ENCODE peak calls at places on chromosomes 3 and 15, in nine cellular contexts. B is GM23338, J is ovary, P is astrocyte, C is psoas muscle, K is adrenal gland, M is NCI-H1092 treated with DMSO at 0.1 percent for 48 hours, A is body of pancreas, X is HS-5. N is an unnamed sample.

GRCh38 chr15:98231696-98232440 is 271.4 kb downstream of the ARRDC4 start:
- DNase-seq in B (no peak), J (no peak), P (no peak), C (no peak), K (no peak), M (no peak), A (no peak), X (peak), N (no peak)

GRCh38 chr15:53693729-53694533 is 65.5 kb downstream of the WDR72 start:
- DNase-seq in B (no peak), J (peak), P (peak), C (no peak), K (peak), M (peak), A (peak), X (no peak), N (no peak)

GRCh38 chr3:128548011-128548410 is 55.0 kb upstream of the GATA2 start:
- DNase-seq in B (no peak), J (no peak), P (no peak), C (no peak), K (no peak), M (no peak), A (no peak), X (no peak), N (peak)

GRCh38 chr3:40309925-40310635 is 573 bp downstream of the EIF1B start:
- DNase-seq in B (peak), J (peak), P (peak), C (peak), K (peak), M (peak), A (peak), X (no peak), N (peak)

GRCh38 chr3:79973917-79974595 is 206.3 kb upstream of the ROBO1 start:
- DNase-seq in B (no peak), J (no peak), P (peak), C (no peak), K (no peak), M (no peak), A (no peak), X (no peak), N (no peak)

GRCh38 chr15:40603935-40604334 is 9.9 kb downstream of the KNL1 start:
- DNase-seq in B (no peak), J (no peak), P (no peak), C (no peak), K (no peak), M (no peak), A (no peak), X (no peak), N (no peak)

GRCh38 chr3:78519281-78519680 is 1248.5 kb downstream of the ROBO1 start:
- DNase-seq in B (no peak), J (no peak), P (peak), C (no peak), K (peak), M (no peak), A (no peak), X (no peak), N (no peak)

GRCh38 chr3:71430941-71431552 is 152.5 kb downstream of the FOXP1 start:
- DNase-seq in B (no peak), J (no peak), P (peak), C (no peak), K (no peak), M (no peak), A (no peak), X (no peak), N (no peak)

GRCh38 chr3:53046171-53047170 is 598 bp upstream of the SFMBT1 start:
- DNase-seq in B (peak), J (peak), P (no peak), C (peak), K (peak), M (peak), A (peak), X (peak), N (peak)

GRCh38 chr3:38646630-38647029 is 2.9 kb downstream of the SCN5A start:
- DNase-seq in B (peak), J (no peak), P (no peak), C (no peak), K (no peak), M (no peak), A (no peak), X (no peak), N (peak)

GRCh38 chr3:44529927-44530326 is 25.1 kb upstream of the ZKSCAN7 start:
- DNase-seq in B (peak), J (no peak), P (no peak), C (no peak), K (no peak), M (no peak), A (no peak), X (no peak), N (no peak)

GRCh38 chr15:62491642-62492041 is 326.6 kb upstream of the C2CD4B start:
- DNase-seq in B (no peak), J (no peak), P (peak), C (no peak), K (no peak), M (no peak), A (no peak), X (no peak), N (no peak)

GRCh38 chr15:63156708-63157065 is 590 bp downstream of the RPS27L start:
- DNase-seq in B (peak), J (no peak), P (peak), C (no peak), K (peak), M (peak), A (peak), X (no peak), N (peak)

GRCh38 chr3:145817870-145818483 is 343.0 kb downstream of the PLOD2 start:
- DNase-seq in B (no peak), J (no peak), P (no peak), C (no peak), K (no peak), M (no peak), A (no peak), X (no peak), N (no peak)

GRCh38 chr3:101530213-101531047 is 17.4 kb upstream of the SENP7 start:
- DNase-seq in B (peak), J (no peak), P (no peak), C (no peak), K (no peak), M (no peak), A (no peak), X (no peak), N (no peak)

GRCh38 chr3:58422756-58423324 is 10.8 kb downstream of the PDHB start:
- DNase-seq in B (peak), J (no peak), P (no peak), C (no peak), K (no peak), M (no peak), A (no peak), X (no peak), N (peak)

GRCh38 chr3:77179762-77180161 is 139.9 kb downstream of the ROBO2 start:
- DNase-seq in B (peak), J (no peak), P (no peak), C (no peak), K (no peak), M (peak), A (no peak), X (no peak), N (no peak)

GRCh38 chr15:67865331-67865730 is 25.5 kb upstream of the RNU6-1 start:
- DNase-seq in B (no peak), J (no peak), P (peak), C (no peak), K (no peak), M (no peak), A (no peak), X (no peak), N (no peak)

GRCh38 chr15:62549345-62549970 is 384.4 kb upstream of the C2CD4B start:
- DNase-seq in B (peak), J (no peak), P (no peak), C (no peak), K (no peak), M (peak), A (peak), X (no peak), N (peak)

GRCh38 chr15:74320358-74321247 is 46.8 kb downstream of the CYP11A1 start:
- DNase-seq in B (peak), J (peak), P (no peak), C (peak), K (peak), M (peak), A (peak), X (no peak), N (peak)

GRCh38 chr3:167978071-167978470 is 117.7 kb downstream of the GOLIM4 start:
- DNase-seq in B (no peak), J (no peak), P (peak), C (no peak), K (no peak), M (peak), A (no peak), X (no peak), N (no peak)

GRCh38 chr3:52056968-52057805 is 816 bp upstream of the DUSP7 start:
- DNase-seq in B (peak), J (peak), P (peak), C (peak), K (peak), M (peak), A (peak), X (peak), N (peak)

GRCh38 chr15:34241376-34242350 is 16.8 kb downstream of the EMC4 start:
- DNase-seq in B (peak), J (no peak), P (peak), C (no peak), K (no peak), M (peak), A (peak), X (no peak), N (peak)

GRCh38 chr3:69566256-69566655 is 173.0 kb upstream of the MITF start:
- DNase-seq in B (no peak), J (no peak), P (no peak), C (no peak), K (no peak), M (no peak), A (no peak), X (no peak), N (no peak)

GRCh38 chr3:180680097-180680430 is 775 bp upstream of the CCDC39 start:
- DNase-seq in B (peak), J (no peak), P (no peak), C (no peak), K (peak), M (peak), A (peak), X (peak), N (peak)

GRCh38 chr3:24195504-24196230 is 250.6 kb downstream of the NR1D2 start:
- DNase-seq in B (no peak), J (no peak), P (no peak), C (no peak), K (no peak), M (no peak), A (no peak), X (no peak), N (no peak)

GRCh38 chr15:31223478-31224350 is 102.9 kb upstream of the KLF13 start:
- DNase-seq in B (peak), J (no peak), P (no peak), C (no peak), K (no peak), M (peak), A (no peak), X (no peak), N (peak)